ENCODE peak calls at places on chromosomes 12 and 14, in four cellular contexts. R is neural progenitor cell, Q is HCT116, A is endodermal cell. M is an unnamed sample.

GRCh38 chr12:116370004-116370404 is 92.5 kb upstream of the MED13L start:
- DNase-seq in R (no peak), Q (no peak), A (no peak), M (no peak)

GRCh38 chr12:124361074-124361965 is 66.4 kb downstream of the RFLNA start:
- DNase-seq in R (no peak), Q (no peak), A (no peak), M (no peak)

GRCh38 chr14:26404927-26405326 is 192.9 kb downstream of the NOVA1 start:
- DNase-seq in R (no peak), Q (no peak), A (no peak), M (no peak)

GRCh38 chr14:74299061-74299545 is 3.6 kb downstream of the ABCD4 start:
- DNase-seq in R (no peak), Q (peak; percentile 22), A (peak; percentile 88), M (no peak)

GRCh38 chr14:100445436-100446088 is 122.4 kb downstream of the SLC25A47 start:
- DNase-seq in R (no peak), Q (no peak), A (peak; percentile 41), M (no peak)

GRCh38 chr14:72975776-72976175 is 49.5 kb downstream of the DCAF4 start:
- DNase-seq in R (peak; percentile 18), Q (no peak), A (peak; percentile 70), M (no peak)

GRCh38 chr12:47758834-47759690 is at the start of gene RAPGEF3:
- DNase-seq in R (peak; percentile 87), Q (no peak), A (peak; percentile 96), M (peak; percentile 71)

GRCh38 chr14:96051231-96051630 is 12.1 kb downstream of the C14orf132 start:
- DNase-seq in R (no peak), Q (no peak), A (no peak), M (no peak)

GRCh38 chr14:24634158-24634557 is at the start of gene GZMB:
- DNase-seq in R (no peak), Q (no peak), A (no peak), M (no peak)

GRCh38 chr12:124059752-124060151 is 86.7 kb downstream of the ZNF664 start:
- DNase-seq in R (no peak), Q (no peak), A (no peak), M (no peak)

GRCh38 chr12:27285395-27285794 is 41.3 kb downstream of the STK38L start:
- DNase-seq in R (peak; percentile 10), Q (no peak), A (no peak), M (no peak)

GRCh38 chr14:93970589-93970966 is 5.8 kb downstream of the ASB2 start:
- DNase-seq in R (peak; percentile 32), Q (peak; percentile 33), A (no peak), M (no peak)

GRCh38 chr14:66330218-66330617 is 156.0 kb upstream of the CCDC196 start:
- DNase-seq in R (no peak), Q (no peak), A (no peak), M (no peak)

GRCh38 chr14:24296341-24297157 is 3.0 kb downstream of the DHRS1 start:
- DNase-seq in R (peak; percentile 75), Q (no peak), A (peak; percentile 84), M (peak; percentile 71)

GRCh38 chr14:52315355-52315718 is 1.2 kb downstream of the PTGER2 start:
- DNase-seq in R (peak; percentile 23), Q (no peak), A (no peak), M (no peak)

GRCh38 chr12:62660763-62661162 is 194.1 kb downstream of the MON2 start:
- DNase-seq in R (no peak), Q (no peak), A (no peak), M (no peak)

GRCh38 chr12:65742481-65742971 is 81.8 kb upstream of the HMGA2 start:
- DNase-seq in R (peak; percentile 92), Q (no peak), A (no peak), M (no peak)

GRCh38 chr12:65740506-65740872 is 83.8 kb upstream of the HMGA2 start:
- DNase-seq in R (no peak), Q (no peak), A (no peak), M (no peak)

GRCh38 chr12:65739606-65740005 is 84.7 kb upstream of the HMGA2 start:
- DNase-seq in R (no peak), Q (no peak), A (no peak), M (no peak)

GRCh38 chr12:65740873-65741600 is 83.2 kb upstream of the HMGA2 start:
- DNase-seq in R (peak; percentile 92), Q (no peak), A (peak; percentile 99), M (no peak)

DNA sequence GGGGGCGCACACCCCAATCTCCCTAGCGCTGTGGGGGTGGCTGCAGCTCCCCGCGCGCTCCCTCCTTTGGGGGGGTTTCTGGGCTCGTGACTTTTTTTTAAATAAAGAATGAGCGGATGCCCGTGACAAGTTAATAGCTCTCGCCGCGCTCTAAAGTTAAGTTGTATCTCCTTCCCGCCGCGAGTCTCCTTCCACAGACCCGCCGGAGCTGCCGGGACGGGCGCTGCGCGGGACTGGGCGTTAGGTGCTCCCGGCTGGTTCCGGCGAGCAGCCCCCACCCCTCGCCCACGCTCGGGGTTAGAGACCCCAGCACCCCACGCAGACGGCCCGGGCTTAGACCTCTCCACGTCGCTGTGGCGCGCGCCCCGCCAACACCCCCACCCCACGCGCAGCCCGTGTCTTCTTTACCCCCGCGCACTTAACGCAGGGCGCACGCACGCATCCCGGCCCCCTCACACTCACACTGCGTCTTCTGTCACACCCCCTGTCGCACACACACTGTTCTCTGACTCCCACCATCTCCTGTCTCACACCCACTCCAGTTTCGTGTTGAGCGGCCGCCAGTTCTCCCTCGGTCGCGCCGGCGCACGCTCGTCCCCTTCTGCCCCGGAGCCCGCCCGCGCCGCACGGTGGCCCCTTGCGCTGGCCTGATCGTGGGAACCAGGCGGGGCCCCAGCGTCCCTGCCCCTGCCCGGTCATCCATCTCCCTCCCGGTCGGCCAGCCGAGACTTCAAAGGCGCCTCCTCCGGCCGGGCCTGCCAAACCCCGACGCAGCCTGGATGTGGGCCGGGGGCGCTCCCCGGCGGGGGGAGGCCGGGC is 82.4 kb upstream of the HMGA2 start:
- DNase-seq in R (peak; percentile 70), Q (no peak), A (peak; percentile 96), M (no peak)
- TF ChIP-seq CTCF in R (peak; percentile 17), Q (no peak), A (peak; percentile 42), M (no peak)

GRCh38 chr12:85833558-85833957 is 2.7 kb downstream of the RASSF9 start:
- DNase-seq in R (no peak), Q (no peak), A (no peak), M (no peak)

GRCh38 chr12:85834378-85834777 is 1.8 kb downstream of the RASSF9 start:
- DNase-seq in R (no peak), Q (no peak), A (no peak), M (no peak)

GRCh38 chr12:85836716-85837100 is 499 bp upstream of the RASSF9 start:
- DNase-seq in R (no peak), Q (no peak), A (peak; percentile 68), M (no peak)

GRCh38 chr12:85835417-85835809 is 796 bp downstream of the RASSF9 start:
- DNase-seq in R (peak; percentile 12), Q (no peak), A (no peak), M (no peak)

DNA sequence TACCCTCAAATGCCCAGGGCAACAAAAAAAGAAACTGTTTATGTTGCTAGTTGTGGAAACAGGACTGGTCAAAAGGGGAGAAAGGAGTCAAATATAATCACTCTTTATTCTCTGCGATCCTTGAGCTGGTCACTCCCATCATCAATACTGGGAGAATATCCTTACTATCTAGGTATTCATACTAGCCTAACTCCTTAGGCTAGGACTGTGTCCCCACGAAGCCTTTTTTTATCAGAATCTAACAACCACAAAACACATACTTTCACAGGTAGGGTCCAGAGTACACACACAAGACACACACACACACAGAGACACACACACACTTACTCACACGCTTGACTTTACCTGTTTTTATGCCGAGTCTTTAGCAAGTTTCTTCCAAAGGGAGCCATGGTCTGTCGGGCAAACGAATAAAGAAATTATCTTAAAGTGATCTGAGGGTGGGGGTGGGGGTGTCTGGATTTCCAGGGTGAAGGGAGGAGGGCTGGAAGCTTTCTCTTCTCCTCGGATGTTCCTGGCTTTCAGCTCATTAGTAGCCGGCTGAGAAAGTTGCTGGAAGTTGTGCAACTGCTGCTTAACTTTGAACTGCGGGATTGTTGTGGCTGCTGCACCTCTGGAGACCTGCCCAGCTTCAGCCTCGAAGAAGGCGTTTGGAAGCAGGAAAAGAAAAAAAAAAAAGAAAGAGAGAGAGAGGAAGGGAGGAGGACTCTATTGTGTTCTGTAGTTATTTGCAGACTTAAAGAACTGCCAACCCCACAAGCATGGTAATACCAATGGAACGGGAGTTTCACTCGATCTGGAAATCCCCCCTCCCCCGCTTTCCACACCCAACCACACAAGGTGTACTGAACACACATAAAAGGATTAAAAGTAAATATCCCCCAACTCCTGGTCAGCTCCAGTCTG is at the start of gene RASSF9:
- DNase-seq in R (peak; percentile 18), Q (no peak), A (peak; percentile 72), M (no peak)
- H3K9ac ChIP-seq in R (no peak within 1 kb of the TSS), Q (no peak within 1 kb of the TSS), A (peak within 1 kb of the TSS; percentile 11), M (no peak within 1 kb of the TSS)

DNA sequence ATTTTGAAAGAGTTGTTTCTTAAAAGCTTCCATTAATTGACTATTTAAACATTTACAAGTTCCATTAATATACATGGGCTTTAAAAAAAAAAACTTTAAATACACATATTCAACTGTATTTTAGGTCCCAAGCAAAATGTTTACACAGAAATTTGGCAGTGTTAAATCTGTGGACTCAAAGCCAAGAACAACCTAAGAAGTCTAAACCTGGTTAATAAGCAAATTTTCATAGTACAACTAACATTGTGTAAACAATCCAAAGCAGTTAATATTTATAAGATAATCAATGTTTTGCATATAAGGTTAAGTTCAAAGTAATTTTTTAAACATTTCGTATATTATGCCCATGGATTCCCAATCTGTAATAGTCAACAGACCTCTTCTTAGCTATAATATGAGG is 77.0 kb downstream of the EPS8 start:
- DNase-seq in R (no peak), Q (no peak), A (no peak), M (no peak)
- H3K4me1 ChIP-seq in R (peaks cover 27% of the 10 kb centered on the region), Q (peaks cover 10% of the 10 kb centered on the region), A (no peaks in the 10 kb centered on the region), M (no peaks in the 10 kb centered on the region)

DNA sequence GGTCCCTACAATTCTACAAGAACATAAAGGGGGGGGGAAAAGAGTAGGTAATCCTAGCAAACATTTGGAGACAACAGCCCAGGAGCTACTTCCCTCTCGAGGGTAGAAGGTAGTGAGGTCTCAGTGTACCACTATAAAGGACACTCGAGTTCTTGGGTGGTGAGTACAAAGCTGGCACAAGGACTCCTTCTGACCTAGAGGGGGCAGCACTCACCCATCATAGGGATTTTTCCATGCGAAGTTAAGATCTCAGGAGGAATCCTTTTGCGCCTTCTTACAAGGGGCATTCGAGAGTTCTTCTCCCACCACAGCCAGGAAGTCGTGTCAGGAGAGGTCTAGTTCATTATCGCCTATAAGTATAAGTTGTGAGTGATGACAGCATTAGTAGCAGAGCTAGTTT is 200.2 kb upstream of the RBM19 start:
- DNase-seq in R (peak; percentile 82), Q (peak; percentile 24), A (peak; percentile 91), M (peak; percentile 6)
- TF ChIP-seq CTCF in R (peak; percentile 81), Q (peak; percentile 72), A (peak; percentile 86), M (peak; percentile 57)

M was measured in DND-41.